ENCODE peak calls at places on chromosome 11, in five cellular contexts. C, O, W, H and N are unnamed samples.

GRCh38 chr11:36139767-36140166 is 149.5 kb downstream of the COMMD9 start:
- DNase-seq in C (no peak), O (no peak), W (no peak), H (no peak), N (no peak)

GRCh38 chr11:102914238-102915043 is 39.7 kb upstream of the MMP12 start:
- DNase-seq in C (peak), O (peak), W (peak), H (peak), N (peak)

GRCh38 chr11:34188181-34188580 is 82.8 kb downstream of the NAT10 start:
- DNase-seq in C (no peak), O (no peak), W (no peak), H (no peak), N (no peak)

GRCh38 chr11:728901-729491 is 18.3 kb upstream of the TALDO1 start:
- DNase-seq in C (no peak), O (no peak), W (no peak), H (no peak), N (no peak)

GRCh38 chr11:95279921-95280861 is 49.2 kb upstream of the SESN3 start:
- DNase-seq in C (peak), O (peak), W (peak), H (no peak), N (no peak)

GRCh38 chr11:69358398-69359080 is 64.6 kb downstream of the MYEOV start:
- DNase-seq in C (peak), O (no peak), W (no peak), H (no peak), N (no peak)

GRCh38 chr11:114397349-114397982 is 2.8 kb downstream of the C11orf71 start:
- DNase-seq in C (no peak), O (no peak), W (no peak), H (no peak), N (no peak)

GRCh38 chr11:60973699-60974098 is 2.2 kb downstream of the CD6 start:
- DNase-seq in C (no peak), O (no peak), W (no peak), H (no peak), N (no peak)

GRCh38 chr11:117822031-117822521 is 2.5 kb downstream of the FXYD2 start:
- DNase-seq in C (peak), O (no peak), W (no peak), H (no peak), N (no peak)

GRCh38 chr11:124884869-124885479 is 12.7 kb downstream of the ROBO4 start:
- DNase-seq in C (no peak), O (no peak), W (no peak), H (no peak), N (no peak)

GRCh38 chr11:84719935-84720577 is 907.1 kb downstream of the DLG2 start:
- DNase-seq in C (peak), O (no peak), W (no peak), H (peak), N (no peak)

GRCh38 chr11:68200639-68201038 is 12.5 kb downstream of the KMT5B start:
- DNase-seq in C (no peak), O (peak), W (no peak), H (no peak), N (no peak)

GRCh38 chr11:67996622-67997459 is 7.1 kb downstream of the UNC93B1 start:
- DNase-seq in C (peak), O (peak), W (peak), H (peak), N (peak)

GRCh38 chr11:113871331-113871730 is 4.0 kb downstream of the USP28 start:
- DNase-seq in C (no peak), O (peak), W (no peak), H (no peak), N (no peak)

GRCh38 chr11:77779935-77780334 is 40.6 kb downstream of the RSF1 start:
- DNase-seq in C (no peak), O (peak), W (no peak), H (peak), N (no peak)

GRCh38 chr11:112886707-112887370 is 74.4 kb upstream of the NCAM1 start:
- DNase-seq in C (no peak), O (peak), W (no peak), H (no peak), N (peak)

GRCh38 chr11:47257178-47257517 is 648 bp upstream of the NR1H3 start:
- DNase-seq in C (no peak), O (no peak), W (no peak), H (no peak), N (peak)

GRCh38 chr11:47259178-47259977 is 1.6 kb downstream of the NR1H3 start:
- DNase-seq in C (peak), O (peak), W (no peak), H (no peak), N (peak)

GRCh38 chr11:47256374-47256773 is 1.4 kb upstream of the NR1H3 start:
- DNase-seq in C (no peak), O (no peak), W (no peak), H (no peak), N (no peak)

GRCh38 chr11:47258317-47258902 is 614 bp downstream of the NR1H3 start:
- DNase-seq in C (no peak), O (no peak), W (no peak), H (no peak), N (no peak)

DNA sequence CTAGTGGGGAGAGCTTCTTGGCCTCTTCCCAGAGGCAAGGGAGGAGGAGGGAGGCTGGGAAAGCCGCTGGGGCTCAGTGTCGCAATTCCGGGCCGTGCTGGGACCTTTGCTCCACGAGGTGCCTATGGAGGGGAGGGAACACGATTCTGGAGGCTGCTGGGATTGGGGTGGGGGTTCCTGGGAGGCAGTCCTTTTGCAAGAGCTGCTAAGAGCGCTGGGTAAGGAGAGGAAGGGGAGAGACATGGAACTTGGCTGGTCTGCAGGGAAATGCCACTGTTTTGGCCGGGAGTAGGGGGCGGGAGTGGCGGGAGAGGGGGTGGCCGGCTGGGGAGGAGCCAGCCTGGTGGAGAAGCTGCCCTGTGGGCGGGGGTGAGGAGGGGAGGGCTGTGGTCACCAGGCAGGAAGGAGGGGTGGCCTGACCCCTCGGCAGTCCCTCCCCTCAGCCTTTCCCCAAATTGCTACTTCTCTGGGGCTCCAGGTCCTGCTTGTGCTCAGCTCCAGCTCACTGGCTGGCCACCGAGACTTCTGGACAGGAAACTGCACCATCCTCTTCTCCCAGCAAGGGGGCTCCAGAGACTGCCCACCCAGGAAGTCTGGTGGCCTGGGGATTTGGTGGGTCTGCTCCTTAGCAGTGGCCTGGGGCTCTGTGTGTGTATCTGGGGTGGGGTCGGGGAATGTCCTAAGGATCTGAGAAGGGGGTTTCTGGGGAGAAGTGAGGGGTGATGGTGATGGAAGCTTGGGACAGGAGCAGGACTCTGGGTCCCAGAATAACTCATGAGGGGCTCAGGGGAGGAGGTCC is at the start of gene NR1H3:
- DNase-seq in C (peak), O (peak), W (no peak), H (peak), N (peak)
- H2BK12ac ChIP-seq in C (no peak), O (peak), W (peak), H (no peak), N (peak)

GRCh38 chr11:12768731-12769673 is 94.8 kb downstream of the TEAD1 start:
- DNase-seq in C (no peak), O (no peak), W (no peak), H (no peak), N (no peak)
- H4K8ac ChIP-seq in C (no peak), O (peak), W (no peak), H (no peak), N (peak)

GRCh38 chr11:32529994-32530588 is 53.5 kb upstream of the EIF3M start:
- DNase-seq in C (no peak), O (no peak), W (no peak), H (no peak), N (no peak)
- H2BK12ac ChIP-seq in C (no peak), O (no peak), W (no peak), H (no peak), N (no peak)

DNA sequence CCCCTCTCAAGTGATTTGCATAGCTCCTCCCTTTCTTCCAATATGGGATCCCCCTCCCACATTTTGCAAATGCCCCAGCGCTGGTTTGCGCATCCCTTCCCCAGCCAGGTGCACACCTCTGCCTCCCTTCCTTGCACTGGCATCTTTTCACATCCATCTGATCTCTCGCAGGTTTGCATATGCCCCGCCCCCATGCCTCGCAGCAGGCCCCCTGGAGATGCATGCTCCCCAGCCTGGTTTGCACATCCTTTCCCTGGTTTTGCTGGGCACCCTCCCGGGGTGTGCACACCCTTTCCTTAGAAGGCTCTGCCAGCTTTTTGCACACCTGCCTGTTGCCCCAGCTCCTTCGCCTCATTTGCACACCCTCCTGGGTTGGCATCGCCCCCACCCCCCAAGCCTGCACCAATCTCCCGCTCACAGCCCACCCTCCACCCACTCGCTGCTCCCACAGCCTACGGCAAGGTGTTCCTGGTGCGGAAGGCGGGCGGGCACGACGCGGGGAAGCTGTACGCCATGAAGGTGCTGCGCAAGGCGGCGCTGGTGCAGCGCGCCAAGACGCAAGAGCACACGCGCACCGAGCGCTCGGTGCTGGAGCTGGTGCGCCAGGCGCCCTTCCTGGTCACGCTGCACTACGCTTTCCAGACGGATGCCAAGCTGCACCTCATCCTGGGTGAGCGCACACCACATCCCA is 895 bp downstream of the RPS6KA4 start:
- DNase-seq in C (no peak), O (no peak), W (no peak), H (no peak), N (peak)
- H4K8ac ChIP-seq in C (no peak), O (no peak), W (no peak), H (peak), N (no peak)

GRCh38 chr11:56637500-56637899 is 4.7 kb downstream of the OR5AP2 start:
- DNase-seq in C (no peak), O (no peak), W (no peak), H (no peak), N (no peak)
- H2BK12ac ChIP-seq in C (no peak), O (no peak), W (no peak), H (no peak), N (no peak)

GRCh38 chr11:120775986-120776682 is 247.8 kb upstream of the TBCEL start:
- DNase-seq in C (peak), O (no peak), W (no peak), H (peak), N (no peak)

GRCh38 chr11:120776683-120777010 is 247.3 kb upstream of the TBCEL start:
- DNase-seq in C (no peak), O (no peak), W (no peak), H (no peak), N (no peak)

GRCh38 chr11:120774591-120775386 is 249.1 kb upstream of the TBCEL start:
- DNase-seq in C (peak), O (no peak), W (no peak), H (no peak), N (no peak)

GRCh38 chr11:120771551-120772060 is 252.3 kb upstream of the TBCEL start:
- DNase-seq in C (peak), O (no peak), W (peak), H (no peak), N (no peak)

GRCh38 chr11:120773501-120774031 is 250.3 kb upstream of the TBCEL start:
- DNase-seq in C (no peak), O (peak), W (no peak), H (no peak), N (no peak)
- H4K8ac ChIP-seq in C (no peak), O (no peak), W (no peak), H (no peak), N (no peak)

DNA sequence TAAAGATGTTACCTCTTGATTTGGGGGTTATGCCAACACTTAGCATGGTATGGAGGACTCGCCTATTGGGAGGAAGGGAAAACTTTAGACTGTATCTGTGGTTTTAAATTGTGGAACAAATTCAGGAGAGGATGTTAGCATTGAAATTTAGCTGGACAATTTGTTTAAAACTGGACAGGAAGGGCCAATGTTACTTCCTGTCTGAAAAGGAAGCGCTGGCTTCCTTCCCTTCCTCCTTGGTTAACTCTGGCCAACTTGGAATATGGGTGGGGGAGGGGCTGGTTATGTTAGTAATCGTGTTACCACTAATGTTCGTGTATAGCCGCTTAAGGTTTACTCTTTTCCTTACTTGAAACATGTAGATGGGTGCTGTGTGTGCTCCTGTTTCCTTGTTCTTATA is 13.9 kb downstream of the CTNND1 start:
- DNase-seq in C (no peak), O (peak), W (no peak), H (no peak), N (no peak)
- H2BK12ac ChIP-seq in C (no peak), O (no peak), W (no peak), H (no peak), N (no peak)

GRCh38 chr11:9761441-9761945 is 97.6 kb downstream of the SWAP70 start:
- DNase-seq in C (no peak), O (no peak), W (no peak), H (no peak), N (no peak)

GRCh38 chr11:9769621-9770020 is 105.7 kb downstream of the SWAP70 start:
- DNase-seq in C (no peak), O (no peak), W (no peak), H (no peak), N (peak)

GRCh38 chr11:9762531-9762930 is 98.7 kb downstream of the SWAP70 start:
- DNase-seq in C (no peak), O (no peak), W (no peak), H (no peak), N (no peak)

GRCh38 chr11:9763301-9763700 is 99.4 kb downstream of the SWAP70 start:
- DNase-seq in C (no peak), O (no peak), W (no peak), H (no peak), N (no peak)

DNA sequence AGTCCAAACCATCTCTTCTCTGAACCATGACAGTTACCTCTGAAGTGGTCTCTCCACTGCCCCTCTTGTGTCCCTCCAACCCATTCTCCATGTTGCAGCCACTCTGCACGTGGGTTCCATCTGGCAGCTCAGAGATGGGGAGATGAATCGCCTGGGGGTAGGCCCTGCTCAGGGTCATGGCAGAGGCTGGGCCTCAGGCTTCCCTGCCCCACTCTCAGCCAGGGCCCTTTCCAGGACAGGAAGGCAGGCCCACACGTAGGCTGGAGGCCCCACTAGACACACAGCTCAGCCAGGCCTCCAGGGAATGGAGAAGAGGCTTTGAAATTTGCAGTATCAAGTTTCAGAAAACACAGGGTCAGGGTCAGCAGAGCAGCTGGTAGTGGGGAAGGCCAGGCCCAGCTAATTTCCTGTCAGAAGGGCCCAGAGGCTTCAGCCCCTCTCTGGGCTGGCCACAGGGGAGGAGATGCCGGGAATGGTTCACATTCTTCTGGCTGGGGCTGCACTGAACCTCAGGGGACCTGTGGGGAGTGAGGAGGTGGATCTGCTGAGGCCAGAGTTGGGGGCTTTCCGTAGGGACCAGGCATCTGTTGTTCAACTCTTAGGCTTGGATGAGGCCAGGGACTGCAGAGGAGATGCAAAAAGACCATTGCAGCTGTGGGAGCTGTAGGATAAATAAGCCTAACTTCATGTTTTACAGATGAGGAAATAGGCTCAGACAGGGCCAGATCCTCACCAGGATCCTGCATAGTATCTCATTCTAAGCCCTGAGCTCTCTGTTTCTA is 101.6 kb downstream of the SWAP70 start:
- DNase-seq in C (peak), O (peak), W (no peak), H (no peak), N (no peak)
- H4K8ac ChIP-seq in C (no peak), O (peak), W (no peak), H (no peak), N (peak)

GRCh38 chr11:17432041-17432440 is 43.6 kb upstream of the KCNJ11 start:
- DNase-seq in C (no peak), O (no peak), W (no peak), H (no peak), N (no peak)

GRCh38 chr11:17430616-17431015 is 42.2 kb upstream of the KCNJ11 start:
- DNase-seq in C (no peak), O (no peak), W (no peak), H (no peak), N (no peak)

GRCh38 chr11:17428261-17428660 is 39.8 kb upstream of the KCNJ11 start:
- DNase-seq in C (no peak), O (no peak), W (no peak), H (no peak), N (no peak)

GRCh38 chr11:17431139-17431538 is 42.7 kb upstream of the KCNJ11 start:
- DNase-seq in C (no peak), O (no peak), W (no peak), H (no peak), N (no peak)

DNA sequence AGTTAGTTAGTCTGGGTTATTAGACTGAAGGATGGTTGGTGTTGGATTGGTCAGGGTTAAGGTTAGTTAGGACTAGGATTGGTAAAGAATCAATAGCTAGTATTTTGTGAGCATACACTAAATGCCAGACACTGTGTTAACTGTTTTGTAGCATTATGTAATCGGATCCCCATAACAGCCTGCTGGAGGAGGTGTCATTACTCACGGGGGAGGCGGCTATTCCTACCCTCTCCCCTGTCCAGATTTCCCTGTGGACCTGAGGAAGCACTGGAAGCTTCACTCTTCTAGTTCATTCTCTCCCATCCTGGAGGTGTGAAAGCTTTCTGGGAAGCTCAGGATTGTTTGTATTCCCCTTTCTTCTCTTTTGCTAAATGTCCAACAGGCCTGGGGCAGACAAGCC is 40.5 kb upstream of the KCNJ11 start:
- DNase-seq in C (no peak), O (no peak), W (no peak), H (no peak), N (no peak)
- H2BK12ac ChIP-seq in C (no peak), O (no peak), W (no peak), H (no peak), N (no peak)